ENCODE peak calls at places on chromosomes 4 and X, in four cellular contexts. P is colonic mucosa, A is GM13976, O is cardiac fibroblast. G is an unnamed sample.

GRCh38 chrX:13669246-13669689 is 16.3 kb downstream of the TCEANC start:
- DNase-seq in P (peak), A (peak), O (peak), G (peak)

GRCh38 chrX:111743316-111743715 is 62.3 kb downstream of the ALG13 start:
- DNase-seq in P (no peak), A (no peak), O (peak), G (no peak)

GRCh38 chr4:1767770-1768366 is 25.2 kb upstream of the FGFR3 start:
- DNase-seq in P (peak), A (peak), O (peak), G (peak)

GRCh38 chr4:110042540-110043517 is 130.1 kb downstream of the EGF start:
- DNase-seq in P (no peak), A (no peak), O (no peak), G (no peak)

GRCh38 chr4:41236046-41236445 is 20.7 kb upstream of the UCHL1 start:
- DNase-seq in P (no peak), A (no peak), O (no peak), G (no peak)

GRCh38 chr4:159268607-159269006 is 165.7 kb downstream of the RAPGEF2 start:
- DNase-seq in P (no peak), A (no peak), O (no peak), G (no peak)

GRCh38 chr4:187309456-187309855 is 585.8 kb upstream of the FAT1 start:
- DNase-seq in P (no peak), A (no peak), O (no peak), G (no peak)

GRCh38 chr4:182922551-182923284 is 5.5 kb upstream of the DCTD start:
- DNase-seq in P (no peak), A (no peak), O (peak), G (no peak)

GRCh38 chr4:118033148-118034060 is 882 bp upstream of the NDST3 start:
- DNase-seq in P (peak), A (peak), O (peak), G (peak)

GRCh38 chrX:120452131-120452530 is 17.0 kb downstream of the LAMP2 start:
- DNase-seq in P (no peak), A (peak), O (peak), G (peak)

GRCh38 chr4:89496851-89497250 is 189.3 kb upstream of the GPRIN3 start:
- DNase-seq in P (no peak), A (no peak), O (peak), G (no peak)

GRCh38 chrX:109709129-109709631 is 23.9 kb downstream of the ACSL4 start:
- DNase-seq in P (no peak), A (peak), O (peak), G (peak)

GRCh38 chrX:2614911-2615310 is 76.2 kb upstream of the CD99 start:
- DNase-seq in P (no peak), A (no peak), O (peak), G (no peak)

GRCh38 chrX:150088766-150089518 is 150.7 kb upstream of the EOLA2 start:
- DNase-seq in P (no peak), A (no peak), O (no peak), G (no peak)

GRCh38 chr4:141711211-141711610 is 74.8 kb downstream of the IL15 start:
- DNase-seq in P (no peak), A (no peak), O (peak), G (no peak)

GRCh38 chrX:131845201-131845600 is 177.9 kb upstream of the STK26 start:
- DNase-seq in P (no peak), A (no peak), O (peak), G (no peak)

GRCh38 chrX:87873988-87874500 is 356.4 kb downstream of the KLHL4 start:
- DNase-seq in P (no peak), A (no peak), O (no peak), G (no peak)

GRCh38 chr4:101238706-101239105 is 108.6 kb downstream of the PPP3CA start:
- DNase-seq in P (no peak), A (no peak), O (peak), G (no peak)

GRCh38 chr4:135434936-135435335 is 1233.3 kb upstream of the PABPC4L start:
- DNase-seq in P (no peak), A (no peak), O (no peak), G (no peak)

GRCh38 chrX:138856881-138857280 is 145.4 kb upstream of the FGF13 start:
- DNase-seq in P (no peak), A (no peak), O (no peak), G (no peak)

GRCh38 chrX:152632445-152633097 is 5.1 kb upstream of the GABRQ start:
- DNase-seq in P (peak), A (no peak), O (peak), G (no peak)

GRCh38 chr4:145380123-145380522 is 101.5 kb upstream of the SMAD1 start:
- DNase-seq in P (no peak), A (no peak), O (no peak), G (no peak)

GRCh38 chr4:150318971-150319370 is 240.7 kb downstream of the DCLK2 start:
- DNase-seq in P (no peak), A (no peak), O (no peak), G (no peak)

GRCh38 chr4:143559757-143560147 is 46.2 kb downstream of the SMARCA5 start:
- DNase-seq in P (no peak), A (peak), O (no peak), G (no peak)

GRCh38 chr4:26619784-26620183 is 35.9 kb downstream of the TBC1D19 start:
- DNase-seq in P (no peak), A (no peak), O (no peak), G (no peak)

GRCh38 chr4:53587123-53587522 is 4.2 kb downstream of the LNX1 start:
- DNase-seq in P (no peak), A (no peak), O (no peak), G (no peak)

GRCh38 chr4:1247811-1248261 is 1.1 kb downstream of the CTBP1 start:
- DNase-seq in P (no peak), A (no peak), O (no peak), G (no peak)

GRCh38 chr4:117093581-117093980 is 8.2 kb upstream of the TRAM1L1 start:
- DNase-seq in P (no peak), A (no peak), O (no peak), G (no peak)

GRCh38 chr4:39576268-39576667 is 49.0 kb upstream of the UGDH start:
- DNase-seq in P (no peak), A (peak), O (no peak), G (no peak)

GRCh38 chr4:151409470-151410313 is 716 bp downstream of the FHIP1A start:
- DNase-seq in P (peak), A (peak), O (peak), G (peak)

GRCh38 chr4:189974056-189974455 is 33.4 kb downstream of the FRG1 start:
- DNase-seq in P (no peak), A (peak), O (no peak), G (peak)

GRCh38 chr4:5793514-5793913 is 82.5 kb downstream of the EVC start:
- DNase-seq in P (no peak), A (no peak), O (no peak), G (no peak)

GRCh38 chr4:67746797-67747495 is 7.2 kb downstream of the GNRHR start:
- DNase-seq in P (no peak), A (peak), O (peak), G (peak)

GRCh38 chr4:147590249-147590920 is 26.8 kb upstream of the TMEM184C start:
- DNase-seq in P (peak), A (peak), O (peak), G (peak)

GRCh38 chr4:170398228-170398627 is 308.5 kb upstream of the AADAT start:
- DNase-seq in P (no peak), A (no peak), O (no peak), G (no peak)

GRCh38 chr4:170399894-170400293 is 310.1 kb upstream of the AADAT start:
- DNase-seq in P (no peak), A (no peak), O (no peak), G (no peak)

GRCh38 chr4:170395773-170396172 is 306.0 kb upstream of the AADAT start:
- DNase-seq in P (no peak), A (no peak), O (no peak), G (no peak)

DNA sequence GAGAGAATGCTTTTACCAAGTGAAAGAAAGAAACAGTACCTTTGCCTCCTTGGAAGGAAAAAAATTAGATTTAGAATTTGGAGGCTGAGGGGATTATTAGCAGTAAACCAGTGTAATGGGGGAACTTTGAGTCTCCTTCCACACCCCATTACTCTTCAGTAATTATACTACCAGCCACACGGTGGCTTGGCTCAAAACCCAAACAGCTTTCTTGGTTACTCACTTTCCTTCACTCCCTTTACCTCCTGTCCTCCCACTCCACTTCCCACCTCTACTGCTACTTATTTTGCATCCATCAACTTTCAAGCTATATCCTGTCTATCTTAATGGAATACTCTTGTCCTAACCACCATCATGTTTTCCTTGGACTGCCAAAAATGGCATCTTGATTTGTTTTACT is 310.6 kb upstream of the AADAT start:
- DNase-seq in P (no peak), A (no peak), O (no peak), G (no peak)
- TF ChIP-seq CTCF in P (no peak), A (no peak), O (no peak), G (no peak)

DNA sequence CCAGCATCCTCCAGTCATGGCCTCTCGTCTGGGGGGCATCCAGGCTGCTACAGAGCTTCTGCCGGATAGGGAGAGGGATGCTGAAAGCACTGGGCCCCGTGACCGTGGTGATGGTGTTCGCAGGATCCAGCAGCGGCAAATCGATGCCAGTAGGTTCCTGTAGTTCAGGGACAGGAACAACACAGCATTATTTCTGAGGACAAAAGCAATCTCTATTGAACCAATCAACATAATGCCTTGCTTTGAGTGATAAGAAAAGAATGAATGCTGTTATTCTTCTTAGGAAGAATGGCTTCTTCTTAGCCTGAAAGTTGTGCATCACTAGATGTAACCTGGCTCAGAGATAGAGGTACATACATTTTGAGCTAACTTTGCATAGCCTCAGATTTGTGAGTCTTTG is 378.6 kb downstream of the UNC5C start:
- DNase-seq in P (no peak), A (no peak), O (no peak), G (no peak)
- TF ChIP-seq CTCF in P (no peak), A (no peak), O (no peak), G (no peak)

GRCh38 chr4:106264331-106264728 is 51.7 kb downstream of the TBCK start:
- DNase-seq in P (no peak), A (no peak), O (peak), G (no peak)

GRCh38 chr4:106263594-106264330 is 52.2 kb downstream of the TBCK start:
- DNase-seq in P (no peak), A (no peak), O (no peak), G (no peak)

GRCh38 chr4:106268731-106269272 is 47.2 kb downstream of the TBCK start:
- DNase-seq in P (no peak), A (no peak), O (peak), G (no peak)

GRCh38 chr4:106261980-106262379 is 54.0 kb downstream of the TBCK start:
- DNase-seq in P (no peak), A (no peak), O (no peak), G (no peak)

DNA sequence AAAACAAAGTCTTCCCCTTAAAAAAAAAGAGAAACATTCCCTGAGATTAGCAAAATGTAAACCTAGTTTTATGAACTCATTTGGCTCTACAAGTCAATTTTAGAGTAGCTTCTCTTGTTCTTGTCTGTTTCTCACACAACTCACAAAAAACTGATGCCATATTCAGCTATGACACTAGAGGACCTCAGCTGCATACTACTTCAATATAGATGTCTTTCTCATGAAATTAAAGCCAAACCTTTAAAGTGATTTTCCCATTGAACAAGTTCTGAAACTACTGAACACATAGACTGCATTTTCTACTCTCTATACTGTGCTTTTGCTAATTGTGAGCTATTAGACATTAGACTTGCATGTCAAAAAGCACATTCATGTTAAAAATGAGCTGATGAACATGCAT is 49.8 kb downstream of the TBCK start:
- DNase-seq in P (no peak), A (peak), O (peak), G (peak)
- TF ChIP-seq CTCF in P (peak), A (peak), O (peak), G (peak)

DNA sequence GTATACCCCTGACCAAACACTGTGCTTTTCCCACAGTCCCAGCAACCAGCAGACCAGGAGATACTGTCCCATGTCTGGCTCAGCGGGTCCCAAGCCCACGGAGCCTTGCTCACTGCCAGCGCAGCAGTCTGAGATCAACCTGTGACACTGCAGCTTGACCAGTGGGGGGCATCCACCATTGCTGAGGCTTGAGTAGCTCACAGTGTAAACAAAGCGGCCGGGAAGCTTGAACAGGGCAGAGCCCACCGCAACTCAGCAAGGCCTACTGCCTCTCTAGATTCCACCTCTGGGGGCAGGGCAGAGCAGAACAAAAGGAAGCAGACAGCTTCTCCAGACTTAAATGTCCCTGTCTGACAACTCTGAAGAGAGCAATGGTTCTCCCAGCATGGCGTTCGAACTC is 58.1 kb downstream of the SLC10A6 start:
- DNase-seq in P (no peak), A (no peak), O (no peak), G (no peak)
- TF ChIP-seq CTCF in P (no peak), A (no peak), O (no peak), G (no peak)

GRCh38 chr4:138063581-138063980 is 178.6 kb downstream of the SLC7A11 start:
- DNase-seq in P (no peak), A (no peak), O (no peak), G (no peak)
- TF ChIP-seq CTCF in P (no peak), A (no peak), O (peak), G (no peak)

GRCh38 chr4:85165808-85166207 is 199.3 kb upstream of the WDFY3 start:
- DNase-seq in P (no peak), A (no peak), O (no peak), G (no peak)
- TF ChIP-seq CTCF in P (no peak), A (no peak), O (no peak), G (no peak)

DNA sequence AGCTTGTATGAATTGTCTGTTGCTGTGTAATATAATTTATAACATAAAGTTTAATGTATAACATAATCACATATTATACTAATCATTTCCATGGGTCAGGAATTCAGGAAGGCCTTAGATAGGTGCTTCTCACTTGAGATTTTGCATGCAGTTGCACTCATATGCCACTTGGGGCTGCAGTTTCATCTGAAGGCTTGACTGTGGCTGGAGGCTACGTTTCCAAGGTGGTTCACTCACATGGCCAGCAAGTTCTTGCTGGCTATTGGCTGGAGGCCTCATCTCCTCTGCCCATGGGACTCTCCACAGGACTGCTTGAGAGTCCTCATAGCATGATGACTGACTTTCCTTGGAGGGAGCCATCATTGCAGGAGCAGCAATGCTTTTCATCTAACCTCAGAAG is 53.4 kb upstream of the STX18 start:
- DNase-seq in P (no peak), A (no peak), O (no peak), G (no peak)
- TF ChIP-seq CTCF in P (no peak), A (no peak), O (peak), G (no peak)

G was measured in GM20000.